ENCODE peak calls at places on chromosome 20, in four cellular contexts. J is fibroblast of lung, U is IMR-90, F is PC-3. P is an unnamed sample.

GRCh38 chr20:17808357-17808756 is 108.6 kb downstream of the BANF2 start:
- DNase-seq in J (peak; percentile 25), U (peak; percentile 48), F (no peak), P (no peak)

GRCh38 chr20:44279228-44279627 is 31.8 kb downstream of the FITM2 start:
- DNase-seq in J (peak; percentile 93), U (peak; percentile 79), F (peak; percentile 97), P (no peak)

GRCh38 chr20:58458342-58459057 is 56.7 kb downstream of the APCDD1L start:
- DNase-seq in J (peak; percentile 56), U (peak; percentile 76), F (peak; percentile 22), P (peak; percentile 75)

GRCh38 chr20:49948809-49949507 is 12.8 kb downstream of the RNF114 start:
- DNase-seq in J (peak; percentile 98), U (peak; percentile 99), F (peak; percentile 56), P (no peak)

GRCh38 chr20:32697608-32698007 is 23.9 kb upstream of the C20orf203 start:
- DNase-seq in J (no peak), U (no peak), F (no peak), P (no peak)

GRCh38 chr20:19947611-19948264 is 69.4 kb upstream of the NAA20 start:
- DNase-seq in J (peak; percentile 83), U (peak; percentile 97), F (peak; percentile 30), P (no peak)

GRCh38 chr20:56257604-56258003 is 9.1 kb downstream of the MC3R start:
- DNase-seq in J (no peak), U (no peak), F (peak; percentile 46), P (no peak)

GRCh38 chr20:22700387-22700786 is 116.0 kb upstream of the FOXA2 start:
- DNase-seq in J (no peak), U (no peak), F (peak; percentile 14), P (no peak)

GRCh38 chr20:50368813-50369224 is 141.4 kb upstream of the PTPN1 start:
- DNase-seq in J (peak; percentile 70), U (peak; percentile 63), F (no peak), P (no peak)

GRCh38 chr20:17671051-17671450 is 11.0 kb downstream of the RRBP1 start:
- DNase-seq in J (no peak), U (no peak), F (no peak), P (no peak)

GRCh38 chr20:43973231-43973630 is 58.6 kb downstream of the TOX2 start:
- DNase-seq in J (no peak), U (no peak), F (no peak), P (no peak)

GRCh38 chr20:11045412-11046175 is 371.8 kb upstream of the JAG1 start:
- DNase-seq in J (no peak), U (no peak), F (no peak), P (no peak)

GRCh38 chr20:54200487-54201267 is 7.2 kb upstream of the PFDN4 start:
- DNase-seq in J (no peak), U (no peak), F (peak; percentile 73), P (no peak)

GRCh38 chr20:39909447-39909846 is 779.6 kb downstream of the MAFB start:
- DNase-seq in J (no peak), U (no peak), F (no peak), P (no peak)

GRCh38 chr20:7859371-7859802 is 80.9 kb downstream of the HAO1 start:
- DNase-seq in J (peak; percentile 78), U (peak; percentile 70), F (peak; percentile 84), P (peak; percentile 78)

DNA sequence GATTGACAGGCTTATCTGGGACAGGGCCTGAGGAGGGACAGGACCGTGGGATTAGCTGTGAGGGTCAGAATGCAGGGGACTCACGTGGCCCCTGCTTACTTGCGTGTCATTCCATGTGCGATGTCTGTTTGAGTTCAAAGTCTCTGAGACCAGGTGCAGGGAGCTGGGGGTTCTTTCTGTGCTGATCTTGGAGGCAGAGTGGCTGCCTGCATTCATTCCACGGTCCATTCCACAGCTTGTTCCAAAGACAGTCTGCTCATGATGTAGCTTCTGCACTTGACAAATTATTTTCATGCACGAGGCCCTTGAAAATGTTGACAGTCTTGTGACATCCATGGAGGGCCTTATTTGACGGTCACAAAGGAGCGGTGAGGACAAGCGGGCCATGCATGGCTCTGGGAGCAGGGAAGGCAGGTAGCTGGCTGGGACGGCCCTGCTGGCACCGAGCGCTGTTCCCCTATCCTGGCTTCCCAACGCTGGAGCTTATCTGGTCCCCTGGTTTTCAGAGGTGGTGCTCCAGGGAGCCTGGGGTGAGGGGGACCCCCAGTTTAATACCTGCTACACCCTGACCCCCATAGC is 156.3 kb upstream of the RNF24 start:
- DNase-seq in J (no peak), U (peak; percentile 21), F (no peak), P (no peak)
- H2AFZ ChIP-seq in J (no peak overlapping the region), U (peak overlapping the region; percentile 90), F (peak overlapping the region; percentile 8), P (peak overlapping the region; percentile 77)

GRCh38 chr20:48661575-48662473 is 166.0 kb downstream of the PREX1 start:
- DNase-seq in J (peak; percentile 61), U (no peak), F (no peak), P (no peak)

GRCh38 chr20:48667889-48668413 is 159.8 kb downstream of the PREX1 start:
- DNase-seq in J (peak; percentile 44), U (no peak), F (no peak), P (no peak)

GRCh38 chr20:48667481-48667880 is 160.3 kb downstream of the PREX1 start:
- DNase-seq in J (no peak), U (no peak), F (no peak), P (no peak)

GRCh38 chr20:48668451-48668946 is 159.3 kb downstream of the PREX1 start:
- DNase-seq in J (no peak), U (no peak), F (no peak), P (no peak)

GRCh38 chr20:48665785-48666184 is 162.0 kb downstream of the PREX1 start:
- DNase-seq in J (no peak), U (no peak), F (no peak), P (no peak)
- H3K27ac ChIP-seq in J (no peak overlapping the region), U (no peak overlapping the region), F (no peak overlapping the region), P (no peak overlapping the region)

DNA sequence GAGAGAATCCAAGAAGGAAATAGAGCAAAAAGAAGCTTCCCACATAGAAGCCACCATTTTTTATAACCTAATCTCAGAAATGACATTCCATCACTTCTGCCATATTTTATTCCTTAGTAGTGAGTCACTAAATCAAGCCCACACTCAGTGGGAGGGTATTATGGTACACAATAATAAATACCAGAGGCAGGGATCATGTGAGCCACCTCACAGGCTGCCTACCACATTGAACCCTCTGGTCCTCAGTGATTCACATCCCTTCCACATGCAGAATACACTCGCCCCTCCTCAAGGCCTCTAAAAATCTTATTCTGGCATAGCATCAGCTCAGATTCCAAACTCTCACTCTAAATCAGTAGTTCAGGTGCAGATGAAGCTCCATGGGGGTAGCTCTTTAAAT is 49.4 kb downstream of the TMC2 start:
- DNase-seq in J (peak; percentile 59), U (peak; percentile 72), F (peak; percentile 69), P (no peak)
- H2AFZ ChIP-seq in J (no peak overlapping the region), U (no peak overlapping the region), F (no peak overlapping the region), P (no peak overlapping the region)

DNA sequence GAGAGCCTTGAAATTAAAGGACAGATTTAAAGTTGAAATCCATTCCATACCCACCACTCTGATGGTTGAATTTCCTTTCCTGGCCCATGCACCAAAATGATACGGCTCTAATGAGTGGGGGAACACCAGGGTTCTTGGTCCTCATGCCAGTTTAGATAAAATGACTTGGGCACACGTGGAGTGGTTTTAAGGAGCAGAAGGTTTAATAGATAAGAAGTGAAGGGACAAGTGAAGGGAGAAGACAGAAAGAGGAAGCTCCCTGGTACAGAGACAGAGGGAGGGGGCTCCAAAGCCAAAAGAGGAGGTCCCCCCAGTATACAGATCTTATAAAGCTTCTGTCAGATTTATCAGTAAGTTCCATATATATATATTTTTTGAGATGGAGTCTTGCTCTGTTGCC is 22.7 kb downstream of the NCOA3 start:
- DNase-seq in J (no peak), U (no peak), F (no peak), P (no peak)
- H3K27ac ChIP-seq in J (no peak overlapping the region), U (no peak overlapping the region), F (no peak overlapping the region), P (no peak overlapping the region)

GRCh38 chr20:5072756-5073153 is 47.0 kb downstream of the PCNA start:
- DNase-seq in J (no peak), U (no peak), F (no peak), P (no peak)

GRCh38 chr20:5077761-5078387 is 41.9 kb downstream of the PCNA start:
- DNase-seq in J (no peak), U (no peak), F (no peak), P (peak; percentile 18)

GRCh38 chr20:5070570-5070969 is 49.2 kb downstream of the PCNA start:
- DNase-seq in J (no peak), U (no peak), F (no peak), P (no peak)

GRCh38 chr20:5073154-5074049 is 46.4 kb downstream of the PCNA start:
- DNase-seq in J (peak; percentile 61), U (peak; percentile 22), F (peak; percentile 98), P (no peak)

DNA sequence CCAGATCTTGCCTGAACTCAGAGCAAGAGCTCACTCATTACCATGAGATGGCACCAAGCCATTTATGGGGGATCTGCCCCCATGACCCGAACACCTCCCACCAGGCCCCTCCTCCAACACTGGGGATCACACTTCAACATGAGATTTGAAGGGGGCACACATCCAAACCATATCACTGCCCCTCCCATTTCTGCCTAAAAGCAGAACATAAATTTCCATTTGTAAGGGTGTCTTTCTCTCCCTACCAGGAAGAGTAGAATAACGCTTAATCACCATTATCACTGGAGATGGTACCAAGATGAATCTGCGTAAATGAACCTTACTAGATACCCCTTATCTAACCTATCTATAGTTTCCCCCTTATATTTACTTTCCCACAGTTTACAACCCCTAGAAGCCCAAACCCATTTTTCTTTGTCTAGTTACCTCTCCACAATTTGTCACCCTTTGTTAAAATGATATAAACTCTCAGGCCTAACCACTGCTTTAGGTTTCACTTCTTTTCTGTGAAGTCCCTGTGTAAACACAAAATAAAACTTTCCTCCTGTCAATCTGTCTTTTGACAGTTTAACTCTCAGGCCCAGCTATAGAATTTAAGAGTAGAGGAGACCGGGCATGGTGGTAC is 45.6 kb downstream of the PCNA start:
- DNase-seq in J (no peak), U (no peak), F (no peak), P (no peak)
- H2AFZ ChIP-seq in J (no peak overlapping the region), U (no peak overlapping the region), F (no peak overlapping the region), P (peak overlapping the region; percentile 23)

DNA sequence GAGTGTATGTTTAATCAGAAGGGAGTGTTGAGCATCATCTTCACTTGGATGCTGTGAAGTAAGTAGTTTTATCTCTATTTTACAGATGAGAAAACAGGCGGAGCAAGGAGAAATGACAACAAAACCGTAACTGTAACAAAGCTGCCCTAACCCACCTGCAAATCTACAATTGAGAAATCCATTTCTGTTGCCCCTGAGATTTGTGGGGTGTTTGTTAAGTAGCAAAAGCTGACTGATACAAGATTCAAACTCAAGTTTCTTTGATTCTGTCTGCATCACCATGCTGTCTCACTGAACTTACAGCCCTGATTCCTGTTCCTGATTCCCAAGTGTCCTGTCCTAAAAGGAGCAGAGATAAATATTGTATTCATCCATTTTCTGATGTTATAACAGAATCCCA is 7.3 kb upstream of the SYS1 start:
- DNase-seq in J (no peak), U (no peak), F (no peak), P (no peak)
- H3K27ac ChIP-seq in J (no peak overlapping the region), U (peak overlapping the region; percentile 67), F (no peak overlapping the region), P (no peak overlapping the region)

P was measured in OCI-LY7.